ENCODE peak calls at places on chromosomes 11 and 22, in seven cellular contexts. G is A172, U is cardiac septum, M is hypothalamus, Q is brain pericyte, I is lung, R is naive B cell. Z is an unnamed sample.

GRCh38 chr22:40352763-40353162 is 6.5 kb downstream of the ADSL start:
- DNase-seq in G (no peak), U (no peak), M (no peak), Q (no peak), I (no peak), R (no peak), Z (no peak)

GRCh38 chr11:112795142-112795815 is 165.9 kb upstream of the NCAM1 start:
- DNase-seq in G (peak), U (no peak), M (no peak), Q (no peak), I (no peak), R (no peak), Z (peak)

GRCh38 chr11:75191330-75191717 is 40.4 kb downstream of the SLCO2B1 start:
- DNase-seq in G (no peak), U (no peak), M (no peak), Q (no peak), I (no peak), R (no peak), Z (no peak)

GRCh38 chr11:124114942-124115781 is at the start of gene VWA5A:
- DNase-seq in G (peak), U (peak), M (peak), Q (peak), I (peak), R (peak), Z (peak)

GRCh38 chr22:28978158-28978557 is 83.5 kb downstream of the C22orf31 start:
- DNase-seq in G (peak), U (no peak), M (no peak), Q (no peak), I (no peak), R (no peak), Z (no peak)

GRCh38 chr11:81030186-81030585 is 1589.4 kb upstream of the TENM4 start:
- DNase-seq in G (no peak), U (no peak), M (no peak), Q (no peak), I (no peak), R (no peak), Z (no peak)

GRCh38 chr11:26078217-26078821 is 253.6 kb upstream of the ANO3 start:
- DNase-seq in G (no peak), U (no peak), M (no peak), Q (no peak), I (no peak), R (no peak), Z (no peak)

GRCh38 chr11:107859459-107860239 is 1.1 kb upstream of the SLC35F2 start:
- DNase-seq in G (peak), U (no peak), M (no peak), Q (no peak), I (no peak), R (peak), Z (peak)

GRCh38 chr11:131290111-131290510 is 80.3 kb upstream of the NTM start:
- DNase-seq in G (no peak), U (no peak), M (no peak), Q (no peak), I (no peak), R (no peak), Z (no peak)

Z was measured in NAMALWA.